ENCODE peak calls at places on chromosomes 6 and 20, in seven cellular contexts. One of them, this sample, is unnamed. For H3K4me1 and H3K36me3, the result is how much of the 10 kb centered on the place peaks cover.

GRCh38 chr6:5119090-5119951 is 34.2 kb downstream of the PPP1R3G start:
- DNase-seq in mesendoderm: no peak
- DNase-seq in mesenchymal stem cell: no peak
- DNase-seq in naive thymus-derived CD4-positive, alpha-beta T cell: no peak
- DNase-seq in GM23338: no peak
- DNase-seq in Panc1: no peak
- DNase-seq in adrenal gland: no peak
- DNase-seq in this sample: no peak

GRCh38 chr6:111871725-111872520 is 1.3 kb downstream of the FYN start:
- DNase-seq in mesendoderm: peak
- DNase-seq in mesenchymal stem cell: peak
- DNase-seq in naive thymus-derived CD4-positive, alpha-beta T cell: peak
- DNase-seq in GM23338: peak
- DNase-seq in Panc1: no peak
- DNase-seq in adrenal gland: peak
- DNase-seq in this sample: peak

GRCh38 chr6:71886184-71887005 is at the start of gene RIMS1:
- DNase-seq in mesendoderm: peak
- DNase-seq in mesenchymal stem cell: peak
- DNase-seq in naive thymus-derived CD4-positive, alpha-beta T cell: no peak
- DNase-seq in GM23338: peak
- DNase-seq in Panc1: no peak
- DNase-seq in adrenal gland: peak
- DNase-seq in this sample: no peak

GRCh38 chr6:13372688-13373487 is 44.6 kb upstream of the TBC1D7 start:
- DNase-seq in mesendoderm: no peak
- DNase-seq in mesenchymal stem cell: peak
- DNase-seq in naive thymus-derived CD4-positive, alpha-beta T cell: no peak
- DNase-seq in GM23338: no peak
- DNase-seq in Panc1: no peak
- DNase-seq in adrenal gland: no peak
- DNase-seq in this sample: no peak

GRCh38 chr6:155717369-155717768 is 261.7 kb upstream of the NOX3 start:
- DNase-seq in mesendoderm: no peak
- DNase-seq in mesenchymal stem cell: no peak
- DNase-seq in naive thymus-derived CD4-positive, alpha-beta T cell: no peak
- DNase-seq in GM23338: no peak
- DNase-seq in Panc1: no peak
- DNase-seq in adrenal gland: no peak
- DNase-seq in this sample: no peak

GRCh38 chr20:50713677-50714101 is 17.7 kb upstream of the PARD6B start:
- DNase-seq in mesendoderm: peak
- DNase-seq in mesenchymal stem cell: no peak
- DNase-seq in naive thymus-derived CD4-positive, alpha-beta T cell: no peak
- DNase-seq in GM23338: peak
- DNase-seq in Panc1: no peak
- DNase-seq in adrenal gland: peak
- DNase-seq in this sample: no peak

GRCh38 chr6:35810831-35811698 is 5.9 kb downstream of the LHFPL5 start:
- DNase-seq in mesendoderm: no peak
- DNase-seq in mesenchymal stem cell: peak
- DNase-seq in naive thymus-derived CD4-positive, alpha-beta T cell: no peak
- DNase-seq in GM23338: no peak
- DNase-seq in Panc1: peak
- DNase-seq in adrenal gland: no peak
- DNase-seq in this sample: no peak

GRCh38 chr6:95686858-95687257 is 109.5 kb downstream of the MANEA start:
- DNase-seq in mesendoderm: no peak
- DNase-seq in mesenchymal stem cell: no peak
- DNase-seq in naive thymus-derived CD4-positive, alpha-beta T cell: no peak
- DNase-seq in GM23338: no peak
- DNase-seq in Panc1: no peak
- DNase-seq in adrenal gland: no peak
- DNase-seq in this sample: no peak

GRCh38 chr6:111894272-111894671 is 21.0 kb upstream of the FYN start:
- DNase-seq in mesendoderm: no peak
- DNase-seq in mesenchymal stem cell: peak
- DNase-seq in naive thymus-derived CD4-positive, alpha-beta T cell: no peak
- DNase-seq in GM23338: no peak
- DNase-seq in Panc1: no peak
- DNase-seq in adrenal gland: no peak
- DNase-seq in this sample: no peak

GRCh38 chr20:31666258-31667042 is 28.7 kb downstream of the COX4I2 start:
- DNase-seq in mesendoderm: peak
- DNase-seq in mesenchymal stem cell: no peak
- DNase-seq in naive thymus-derived CD4-positive, alpha-beta T cell: no peak
- DNase-seq in GM23338: no peak
- DNase-seq in Panc1: no peak
- DNase-seq in adrenal gland: peak
- DNase-seq in this sample: peak

DNA sequence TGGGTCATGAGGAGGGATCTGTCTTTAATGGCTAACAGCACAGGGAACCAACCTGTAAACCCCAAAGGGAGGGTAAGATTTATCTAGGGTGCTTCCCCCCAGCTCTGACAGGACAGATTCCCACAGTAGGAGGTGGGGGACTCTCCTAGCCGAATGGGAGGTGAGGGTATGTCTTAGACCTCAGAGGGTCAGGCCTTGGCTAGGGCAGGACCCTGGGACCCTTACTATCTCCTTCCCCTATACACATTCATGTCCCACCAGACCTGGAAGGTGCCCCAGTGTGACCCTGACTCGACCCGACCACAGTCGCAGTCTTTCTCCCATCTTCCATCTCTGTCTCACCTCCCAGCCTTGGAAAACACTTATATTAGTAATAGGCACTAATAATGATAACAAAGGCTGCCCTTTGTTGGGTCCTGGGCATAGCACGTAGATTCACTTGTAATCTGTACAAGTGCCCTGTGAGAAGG is 36.8 kb downstream of the VEGFA start:
- DNase-seq in mesendoderm: no peak
- DNase-seq in mesenchymal stem cell: no peak
- DNase-seq in naive thymus-derived CD4-positive, alpha-beta T cell: no peak
- DNase-seq in GM23338: no peak
- DNase-seq in Panc1: no peak
- DNase-seq in adrenal gland: no peak
- DNase-seq in this sample: no peak
- H3K27ac ChIP-seq in mesendoderm: no peak
- H3K27ac ChIP-seq in mesenchymal stem cell: no peak
- H3K27ac ChIP-seq in naive thymus-derived CD4-positive, alpha-beta T cell: no peak
- H3K27ac ChIP-seq in GM23338: no peak
- H3K27ac ChIP-seq in Panc1: no peak
- H3K27ac ChIP-seq in adrenal gland: no peak
- H3K27ac ChIP-seq in this sample: no peak

GRCh38 chr20:48489046-48489463 is 338.7 kb downstream of the PREX1 start:
- DNase-seq in mesendoderm: no peak
- DNase-seq in mesenchymal stem cell: no peak
- DNase-seq in naive thymus-derived CD4-positive, alpha-beta T cell: no peak
- DNase-seq in GM23338: no peak
- DNase-seq in Panc1: no peak
- DNase-seq in adrenal gland: no peak
- DNase-seq in this sample: no peak

GRCh38 chr20:48492188-48493070 is 335.4 kb downstream of the PREX1 start:
- DNase-seq in mesendoderm: no peak
- DNase-seq in mesenchymal stem cell: no peak
- DNase-seq in naive thymus-derived CD4-positive, alpha-beta T cell: no peak
- DNase-seq in GM23338: no peak
- DNase-seq in Panc1: no peak
- DNase-seq in adrenal gland: no peak
- DNase-seq in this sample: no peak

GRCh38 chr20:48489656-48490055 is 338.1 kb downstream of the PREX1 start:
- DNase-seq in mesendoderm: no peak
- DNase-seq in mesenchymal stem cell: no peak
- DNase-seq in naive thymus-derived CD4-positive, alpha-beta T cell: no peak
- DNase-seq in GM23338: no peak
- DNase-seq in Panc1: no peak
- DNase-seq in adrenal gland: no peak
- DNase-seq in this sample: no peak

GRCh38 chr20:48493966-48494365 is 333.8 kb downstream of the PREX1 start:
- DNase-seq in mesendoderm: no peak
- DNase-seq in mesenchymal stem cell: no peak
- DNase-seq in naive thymus-derived CD4-positive, alpha-beta T cell: no peak
- DNase-seq in GM23338: no peak
- DNase-seq in Panc1: no peak
- DNase-seq in adrenal gland: no peak
- DNase-seq in this sample: no peak

GRCh38 chr20:48490976-48491657 is 336.7 kb downstream of the PREX1 start:
- DNase-seq in mesendoderm: no peak
- DNase-seq in mesenchymal stem cell: no peak
- DNase-seq in naive thymus-derived CD4-positive, alpha-beta T cell: no peak
- DNase-seq in GM23338: no peak
- DNase-seq in Panc1: no peak
- DNase-seq in adrenal gland: no peak
- DNase-seq in this sample: no peak
- H3K4me1 ChIP-seq in mesendoderm: under half
- H3K4me1 ChIP-seq in mesenchymal stem cell: under half
- H3K4me1 ChIP-seq in naive thymus-derived CD4-positive, alpha-beta T cell: under half
- H3K4me1 ChIP-seq in GM23338: under half
- H3K4me1 ChIP-seq in Panc1: under half
- H3K4me1 ChIP-seq in adrenal gland: under half
- H3K4me1 ChIP-seq in this sample: under half

GRCh38 chr20:37980383-37980782 is 52.9 kb downstream of the TTI1 start:
- DNase-seq in mesendoderm: no peak
- DNase-seq in mesenchymal stem cell: no peak
- DNase-seq in naive thymus-derived CD4-positive, alpha-beta T cell: no peak
- DNase-seq in GM23338: no peak
- DNase-seq in Panc1: no peak
- DNase-seq in adrenal gland: no peak
- DNase-seq in this sample: no peak
- H3K36me3 ChIP-seq in mesendoderm: under half
- H3K36me3 ChIP-seq in mesenchymal stem cell: under half
- H3K36me3 ChIP-seq in naive thymus-derived CD4-positive, alpha-beta T cell: under half
- H3K36me3 ChIP-seq in GM23338: under half
- H3K36me3 ChIP-seq in Panc1: under half
- H3K36me3 ChIP-seq in adrenal gland: under half
- H3K36me3 ChIP-seq in this sample: under half

GRCh38 chr6:25916789-25917490 is 13.6 kb downstream of the SLC17A2 start:
- DNase-seq in mesendoderm: no peak
- DNase-seq in mesenchymal stem cell: no peak
- DNase-seq in naive thymus-derived CD4-positive, alpha-beta T cell: no peak
- DNase-seq in GM23338: no peak
- DNase-seq in Panc1: no peak
- DNase-seq in adrenal gland: no peak
- DNase-seq in this sample: no peak
- H3K27ac ChIP-seq in mesendoderm: no peak
- H3K27ac ChIP-seq in mesenchymal stem cell: no peak
- H3K27ac ChIP-seq in naive thymus-derived CD4-positive, alpha-beta T cell: no peak
- H3K27ac ChIP-seq in GM23338: no peak
- H3K27ac ChIP-seq in Panc1: no peak
- H3K27ac ChIP-seq in adrenal gland: no peak
- H3K27ac ChIP-seq in this sample: no peak

GRCh38 chr6:167111597-167111996 is 11.3 kb upstream of the CCR6 start:
- DNase-seq in mesendoderm: no peak
- DNase-seq in mesenchymal stem cell: no peak
- DNase-seq in naive thymus-derived CD4-positive, alpha-beta T cell: no peak
- DNase-seq in GM23338: no peak
- DNase-seq in Panc1: no peak
- DNase-seq in adrenal gland: no peak
- DNase-seq in this sample: no peak
- H3K4me1 ChIP-seq in mesendoderm: under half
- H3K4me1 ChIP-seq in mesenchymal stem cell: under half
- H3K4me1 ChIP-seq in naive thymus-derived CD4-positive, alpha-beta T cell: under half
- H3K4me1 ChIP-seq in GM23338: under half
- H3K4me1 ChIP-seq in Panc1: under half
- H3K4me1 ChIP-seq in adrenal gland: under half
- H3K4me1 ChIP-seq in this sample: under half

GRCh38 chr6:132816665-132817064 is 2.3 kb downstream of the RPS12 start:
- DNase-seq in mesendoderm: no peak
- DNase-seq in mesenchymal stem cell: peak
- DNase-seq in naive thymus-derived CD4-positive, alpha-beta T cell: no peak
- DNase-seq in GM23338: no peak
- DNase-seq in Panc1: no peak
- DNase-seq in adrenal gland: no peak
- DNase-seq in this sample: no peak
- H3K36me3 ChIP-seq in mesendoderm: under half
- H3K36me3 ChIP-seq in mesenchymal stem cell: half or more
- H3K36me3 ChIP-seq in naive thymus-derived CD4-positive, alpha-beta T cell: under half
- H3K36me3 ChIP-seq in GM23338: under half
- H3K36me3 ChIP-seq in Panc1: under half
- H3K36me3 ChIP-seq in adrenal gland: under half
- H3K36me3 ChIP-seq in this sample: under half

GRCh38 chr20:57411406-57412283 is 20.4 kb downstream of the RBM38 start:
- DNase-seq in mesendoderm: no peak
- DNase-seq in mesenchymal stem cell: no peak
- DNase-seq in naive thymus-derived CD4-positive, alpha-beta T cell: no peak
- DNase-seq in GM23338: no peak
- DNase-seq in Panc1: no peak
- DNase-seq in adrenal gland: no peak
- DNase-seq in this sample: no peak
- H3K27ac ChIP-seq in mesendoderm: no peak
- H3K27ac ChIP-seq in mesenchymal stem cell: no peak
- H3K27ac ChIP-seq in naive thymus-derived CD4-positive, alpha-beta T cell: no peak
- H3K27ac ChIP-seq in GM23338: no peak
- H3K27ac ChIP-seq in Panc1: no peak
- H3K27ac ChIP-seq in adrenal gland: no peak
- H3K27ac ChIP-seq in this sample: no peak

DNA sequence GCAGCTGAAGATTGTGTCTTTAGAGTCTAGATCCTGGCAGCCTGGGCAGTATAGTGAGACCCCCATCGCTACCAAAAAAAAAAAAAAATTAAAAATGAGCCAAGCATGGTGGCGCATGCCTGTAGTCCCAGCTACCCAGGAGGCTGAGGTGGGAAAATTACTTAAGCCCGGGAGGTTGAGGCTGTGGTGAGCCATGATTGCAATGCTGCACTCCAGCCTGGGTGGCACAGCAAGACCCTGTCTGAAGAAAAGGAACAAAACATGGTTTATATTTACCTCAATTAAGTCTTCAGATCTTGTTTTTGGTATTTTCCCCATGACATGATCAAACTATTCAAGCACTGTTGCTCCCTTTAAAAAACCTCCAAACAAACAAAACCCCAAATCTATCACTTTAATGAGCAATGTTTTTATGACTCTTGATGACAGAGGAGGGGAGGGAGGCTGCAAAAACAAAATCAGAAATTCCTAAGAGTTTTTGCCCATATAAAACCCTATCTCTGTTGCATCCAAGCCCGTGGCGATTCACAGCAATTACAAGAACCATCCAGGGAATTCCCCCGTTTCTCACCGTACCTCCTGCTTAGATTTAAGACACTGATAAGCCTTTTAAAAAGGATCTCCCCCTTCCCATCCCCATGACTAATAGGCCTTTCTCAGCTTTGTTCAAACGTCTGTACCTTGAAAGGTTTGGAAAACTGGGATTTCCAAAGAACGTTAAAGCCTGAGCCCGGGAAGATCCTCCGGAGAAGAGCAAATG is 259.9 kb downstream of the BMP7 start:
- DNase-seq in mesendoderm: peak
- DNase-seq in mesenchymal stem cell: peak
- DNase-seq in naive thymus-derived CD4-positive, alpha-beta T cell: no peak
- DNase-seq in GM23338: no peak
- DNase-seq in Panc1: no peak
- DNase-seq in adrenal gland: no peak
- DNase-seq in this sample: no peak
- H3K4me1 ChIP-seq in mesendoderm: under half
- H3K4me1 ChIP-seq in mesenchymal stem cell: under half
- H3K4me1 ChIP-seq in naive thymus-derived CD4-positive, alpha-beta T cell: under half
- H3K4me1 ChIP-seq in GM23338: under half
- H3K4me1 ChIP-seq in Panc1: under half
- H3K4me1 ChIP-seq in adrenal gland: under half
- H3K4me1 ChIP-seq in this sample: under half